ENCODE peak calls at places on chromosomes 5 and 9, in five cellular contexts. One of them, this sample, is unnamed.

GRCh38 chr9:34623386-34624235 is 3.3 kb upstream of the DCTN3 start:
- DNase-seq in psoas muscle: no peak
- DNase-seq in tibial artery: no peak
- DNase-seq in suprapubic skin: no peak
- DNase-seq in IMR-90: no peak
- DNase-seq in this sample: no peak

GRCh38 chr5:116824751-116825438 is 250.3 kb upstream of the SEMA6A start:
- DNase-seq in IMR-90: no peak
- DNase-seq in tibial artery: no peak
- DNase-seq in psoas muscle: no peak
- DNase-seq in suprapubic skin: no peak
- DNase-seq in this sample: no peak

GRCh38 chr9:34611251-34611810 is 566 bp downstream of the RPP25L start:
- DNase-seq in IMR-90: no peak
- DNase-seq in suprapubic skin: no peak
- DNase-seq in psoas muscle: no peak
- DNase-seq in tibial artery: no peak
- DNase-seq in this sample: no peak

GRCh38 chr9:95316794-95317118 is 753 bp downstream of the FANCC start:
- DNase-seq in suprapubic skin: peak; percentile 81
- DNase-seq in tibial artery: peak; percentile 50
- DNase-seq in IMR-90: peak; percentile 50
- DNase-seq in psoas muscle: peak; percentile 63
- DNase-seq in this sample: peak; percentile 77

GRCh38 chr5:32298056-32298420 is 14.7 kb downstream of the MTMR12 start:
- DNase-seq in suprapubic skin: no peak
- DNase-seq in IMR-90: no peak
- DNase-seq in tibial artery: no peak
- DNase-seq in psoas muscle: no peak
- DNase-seq in this sample: no peak

GRCh38 chr5:97498657-97499056 is 315.6 kb upstream of the RIOK2 start:
- DNase-seq in IMR-90: no peak
- DNase-seq in psoas muscle: no peak
- DNase-seq in tibial artery: no peak
- DNase-seq in suprapubic skin: no peak
- DNase-seq in this sample: no peak

GRCh38 chr9:5622019-5622418 is 6.9 kb upstream of the RIC1 start:
- DNase-seq in psoas muscle: no peak
- DNase-seq in suprapubic skin: no peak
- DNase-seq in tibial artery: no peak
- DNase-seq in IMR-90: peak; percentile 91
- DNase-seq in this sample: no peak

GRCh38 chr9:589723-590122 is 251.8 kb upstream of the DMRT1 start:
- DNase-seq in psoas muscle: no peak
- DNase-seq in tibial artery: no peak
- DNase-seq in IMR-90: peak; percentile 31
- DNase-seq in suprapubic skin: no peak
- DNase-seq in this sample: no peak

GRCh38 chr5:111755264-111755941 is 1.6 kb downstream of the NREP start:
- DNase-seq in suprapubic skin: no peak
- DNase-seq in IMR-90: no peak
- DNase-seq in tibial artery: no peak
- DNase-seq in psoas muscle: no peak
- DNase-seq in this sample: no peak

DNA sequence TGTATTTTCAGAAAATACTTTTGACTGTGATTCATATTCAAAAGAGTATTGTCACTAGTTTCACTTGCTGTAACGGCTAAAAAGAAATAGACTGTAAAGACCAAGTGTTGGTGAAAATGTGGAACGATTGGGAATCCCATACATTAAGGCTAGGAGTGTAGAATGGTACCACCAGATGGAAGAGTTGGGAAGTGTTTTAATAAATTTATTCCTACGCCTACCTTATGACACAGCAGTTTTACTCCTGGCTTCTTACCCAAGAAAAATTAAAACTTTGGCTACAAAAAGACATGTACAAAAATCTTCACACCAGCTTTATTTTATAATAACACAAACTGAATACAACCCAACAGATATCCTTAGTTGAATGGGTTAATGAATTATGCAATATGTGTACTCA is 256.2 kb downstream of the TAF11L14 start:
- DNase-seq in suprapubic skin: no peak
- DNase-seq in psoas muscle: no peak
- DNase-seq in tibial artery: no peak
- DNase-seq in IMR-90: no peak
- DNase-seq in this sample: no peak
- TF ChIP-seq CTCF in suprapubic skin: no peak
- TF ChIP-seq CTCF in psoas muscle: no peak
- TF ChIP-seq CTCF in tibial artery: no peak
- TF ChIP-seq CTCF in IMR-90: no peak
- TF ChIP-seq CTCF in this sample: no peak

DNA sequence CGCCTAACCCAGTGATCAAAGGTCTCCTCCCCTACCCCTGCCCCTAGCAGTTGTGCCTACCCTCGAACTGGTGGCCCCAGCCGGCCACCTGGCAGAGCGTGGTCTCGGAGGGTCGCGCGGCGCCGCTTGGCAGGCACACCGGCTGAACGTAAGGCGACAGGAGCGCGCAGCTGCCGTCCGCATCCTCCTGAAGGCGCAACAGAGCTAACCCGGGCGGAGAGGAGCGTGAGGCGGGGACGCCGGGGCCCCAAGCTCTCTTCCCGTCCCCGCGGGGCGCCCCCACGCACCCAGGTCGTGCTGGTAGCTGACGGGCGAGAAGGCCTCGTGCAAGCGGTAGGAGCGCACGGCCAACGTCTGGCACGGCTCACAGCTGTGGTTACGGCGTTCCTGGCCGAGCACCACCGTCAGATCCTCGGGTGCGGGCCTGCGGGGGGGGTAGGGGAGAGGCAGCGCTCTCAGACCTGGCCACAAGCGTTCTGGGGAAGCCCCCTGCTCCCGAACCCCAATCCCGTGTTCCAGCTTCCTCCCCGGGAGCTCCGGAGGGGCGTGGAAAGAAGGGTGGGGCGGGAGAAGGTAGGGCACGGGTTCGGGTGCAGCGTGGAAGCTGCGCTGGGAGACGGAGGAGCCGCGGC is 2.8 kb upstream of the PFN3 start:
- DNase-seq in IMR-90: peak; percentile 12
- DNase-seq in suprapubic skin: no peak
- DNase-seq in psoas muscle: peak; percentile 28
- DNase-seq in tibial artery: no peak
- DNase-seq in this sample: peak; percentile 70
- TF ChIP-seq CTCF in IMR-90: no peak
- TF ChIP-seq CTCF in suprapubic skin: no peak
- TF ChIP-seq CTCF in psoas muscle: no peak
- TF ChIP-seq CTCF in tibial artery: no peak
- TF ChIP-seq CTCF in this sample: peak; percentile 3

GRCh38 chr5:151449288-151449687 is 1.9 kb downstream of the SLC36A1 start:
- DNase-seq in IMR-90: no peak
- DNase-seq in tibial artery: no peak
- DNase-seq in suprapubic skin: no peak
- DNase-seq in psoas muscle: no peak
- DNase-seq in this sample: no peak

GRCh38 chr5:151447174-151448037 is at the start of gene SLC36A1:
- DNase-seq in psoas muscle: peak; percentile 94
- DNase-seq in IMR-90: peak; percentile 86
- DNase-seq in tibial artery: peak; percentile 94
- DNase-seq in suprapubic skin: peak; percentile 98
- DNase-seq in this sample: peak; percentile 90

GRCh38 chr5:151449836-151450235 is 2.4 kb downstream of the SLC36A1 start:
- DNase-seq in IMR-90: no peak
- DNase-seq in suprapubic skin: no peak
- DNase-seq in psoas muscle: no peak
- DNase-seq in tibial artery: no peak
- DNase-seq in this sample: no peak

GRCh38 chr5:151450605-151451004 is 3.2 kb downstream of the SLC36A1 start:
- DNase-seq in tibial artery: no peak
- DNase-seq in suprapubic skin: no peak
- DNase-seq in IMR-90: peak; percentile 16
- DNase-seq in psoas muscle: no peak
- DNase-seq in this sample: no peak

DNA sequence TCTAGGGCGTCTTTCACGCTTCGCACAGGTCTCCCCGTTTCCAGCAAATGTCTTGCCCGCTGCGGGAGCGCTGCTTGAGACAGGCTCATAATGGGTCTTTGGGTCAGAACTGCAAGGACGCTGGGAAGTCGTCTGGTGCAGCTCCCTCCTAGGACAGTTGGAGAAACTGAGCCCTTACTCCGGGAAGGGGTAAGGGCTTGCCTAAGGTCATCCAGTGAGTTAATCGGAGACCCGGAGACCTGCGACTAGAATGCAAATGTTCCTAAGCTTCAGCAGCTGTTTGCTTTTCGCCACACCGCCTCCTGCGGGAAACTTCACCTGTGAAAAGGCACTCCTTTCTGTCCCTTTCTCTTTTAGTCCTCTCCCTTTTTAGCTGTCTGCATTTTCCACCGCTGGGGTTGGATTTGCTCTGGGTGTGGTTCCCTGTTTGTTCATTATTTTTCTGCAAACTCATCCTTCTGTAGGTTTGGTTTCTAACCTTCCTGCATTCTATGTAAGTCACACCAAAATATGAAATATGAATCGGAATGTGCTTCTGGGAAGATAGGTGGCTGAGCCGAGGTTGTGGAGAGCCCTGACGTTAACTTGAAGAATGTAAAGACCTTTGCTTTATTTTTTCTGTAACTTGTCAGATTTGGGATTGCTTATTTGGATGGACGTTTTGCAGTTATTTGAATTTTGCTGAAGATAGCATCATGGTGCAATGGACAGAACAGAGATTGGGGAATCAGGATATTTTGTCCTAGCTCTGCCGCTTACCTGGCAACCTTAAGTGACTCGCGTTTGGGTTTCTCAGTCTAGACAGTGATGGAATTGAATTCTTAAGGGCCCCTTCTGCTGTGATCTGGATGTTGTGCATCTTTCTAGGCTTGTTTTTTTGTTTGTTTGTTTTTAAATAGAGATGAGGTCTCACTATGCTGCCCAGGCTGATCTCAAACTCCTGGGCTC is 909 bp downstream of the SLC36A1 start:
- DNase-seq in tibial artery: no peak
- DNase-seq in suprapubic skin: no peak
- DNase-seq in IMR-90: no peak
- DNase-seq in psoas muscle: no peak
- DNase-seq in this sample: no peak
- TF ChIP-seq CTCF in tibial artery: no peak
- TF ChIP-seq CTCF in suprapubic skin: no peak
- TF ChIP-seq CTCF in IMR-90: no peak
- TF ChIP-seq CTCF in psoas muscle: no peak
- TF ChIP-seq CTCF in this sample: no peak

GRCh38 chr5:110054240-110054639 is 364.5 kb downstream of the MAN2A1 start:
- DNase-seq in tibial artery: peak; percentile 54
- DNase-seq in suprapubic skin: no peak
- DNase-seq in IMR-90: peak; percentile 21
- DNase-seq in psoas muscle: no peak
- DNase-seq in this sample: no peak
- TF ChIP-seq CTCF in tibial artery: no peak
- TF ChIP-seq CTCF in suprapubic skin: no peak
- TF ChIP-seq CTCF in IMR-90: no peak
- TF ChIP-seq CTCF in psoas muscle: no peak
- TF ChIP-seq CTCF in this sample: no peak

DNA sequence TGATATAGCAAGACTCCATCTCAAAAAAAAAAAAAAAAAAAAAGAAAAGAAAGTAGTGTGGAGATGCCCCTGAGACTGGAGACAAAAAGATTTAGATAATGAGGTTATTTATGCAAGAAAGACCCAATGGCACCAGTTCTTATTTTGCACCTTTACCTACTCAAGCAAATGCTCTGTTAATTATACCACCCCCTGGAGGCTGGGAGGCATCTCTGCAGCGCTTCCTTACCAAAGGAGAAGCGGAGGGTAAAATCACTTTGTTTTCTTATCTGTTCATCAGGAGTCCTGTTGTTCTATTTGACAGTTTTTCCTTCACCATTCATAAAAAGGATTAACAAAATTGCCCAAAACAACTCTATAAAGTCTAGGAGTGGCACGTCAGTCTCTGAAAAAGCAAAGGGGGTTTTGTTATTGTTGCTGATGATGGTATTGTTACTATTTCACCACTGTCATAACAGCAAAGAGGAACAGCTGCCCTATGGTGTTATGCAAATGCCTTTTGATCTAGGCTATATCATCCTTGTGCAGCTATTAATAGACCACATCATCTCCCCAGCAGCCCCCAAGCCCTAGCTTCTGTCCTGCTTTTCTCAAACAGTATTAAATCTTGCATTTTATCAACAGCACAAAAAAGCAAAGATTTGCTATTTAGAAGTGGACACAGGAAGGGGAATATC is 174.0 kb downstream of the PALM2AKAP2 start:
- DNase-seq in tibial artery: no peak
- DNase-seq in IMR-90: no peak
- DNase-seq in suprapubic skin: no peak
- DNase-seq in psoas muscle: no peak
- DNase-seq in this sample: no peak
- TF ChIP-seq CTCF in tibial artery: no peak
- TF ChIP-seq CTCF in IMR-90: no peak
- TF ChIP-seq CTCF in suprapubic skin: no peak
- TF ChIP-seq CTCF in psoas muscle: no peak
- TF ChIP-seq CTCF in this sample: peak; percentile 26

GRCh38 chr5:65624570-65625555 is at the start of the genes SHLD3 and TRAPPC13:
- DNase-seq in IMR-90: peak; percentile 85
- DNase-seq in psoas muscle: peak; percentile 79
- DNase-seq in tibial artery: peak; percentile 87
- DNase-seq in suprapubic skin: peak; percentile 85
- DNase-seq in this sample: peak; percentile 64
- TF ChIP-seq CTCF in IMR-90: no peak
- TF ChIP-seq CTCF in psoas muscle: peak; percentile 6
- TF ChIP-seq CTCF in tibial artery: no peak
- TF ChIP-seq CTCF in suprapubic skin: peak; percentile 3
- TF ChIP-seq CTCF in this sample: no peak

GRCh38 chr5:9156282-9156681 is 389.6 kb downstream of the SEMA5A start:
- DNase-seq in psoas muscle: peak; percentile 27
- DNase-seq in IMR-90: peak; percentile 83
- DNase-seq in suprapubic skin: peak; percentile 82
- DNase-seq in tibial artery: peak; percentile 31
- DNase-seq in this sample: peak; percentile 33
- TF ChIP-seq CTCF in psoas muscle: peak; percentile 11
- TF ChIP-seq CTCF in IMR-90: peak; percentile 73
- TF ChIP-seq CTCF in suprapubic skin: no peak
- TF ChIP-seq CTCF in tibial artery: peak; percentile 24
- TF ChIP-seq CTCF in this sample: peak; percentile 58

GRCh38 chr9:121838757-121839669 is 187.6 kb downstream of the DAB2IP start:
- DNase-seq in IMR-90: no peak
- DNase-seq in tibial artery: no peak
- DNase-seq in psoas muscle: no peak
- DNase-seq in suprapubic skin: no peak
- DNase-seq in this sample: no peak
- TF ChIP-seq CTCF in IMR-90: no peak
- TF ChIP-seq CTCF in tibial artery: no peak
- TF ChIP-seq CTCF in psoas muscle: no peak
- TF ChIP-seq CTCF in suprapubic skin: no peak
- TF ChIP-seq CTCF in this sample: no peak

GRCh38 chr5:87069974-87070608 is 197.6 kb upstream of the RASA1 start:
- DNase-seq in IMR-90: peak; percentile 77
- DNase-seq in suprapubic skin: no peak
- DNase-seq in psoas muscle: no peak
- DNase-seq in tibial artery: peak; percentile 34
- DNase-seq in this sample: peak; percentile 31
- TF ChIP-seq CTCF in IMR-90: peak; percentile 74
- TF ChIP-seq CTCF in suprapubic skin: no peak
- TF ChIP-seq CTCF in psoas muscle: peak; percentile 28
- TF ChIP-seq CTCF in tibial artery: peak; percentile 48
- TF ChIP-seq CTCF in this sample: peak; percentile 53

GRCh38 chr9:15135167-15135792 is 171.7 kb downstream of the TTC39B start:
- DNase-seq in psoas muscle: peak; percentile 19
- DNase-seq in IMR-90: peak; percentile 69
- DNase-seq in suprapubic skin: no peak
- DNase-seq in tibial artery: peak; percentile 54
- DNase-seq in this sample: peak; percentile 50
- TF ChIP-seq CTCF in psoas muscle: peak; percentile 91
- TF ChIP-seq CTCF in IMR-90: peak; percentile 79
- TF ChIP-seq CTCF in suprapubic skin: peak; percentile 60
- TF ChIP-seq CTCF in tibial artery: peak; percentile 94
- TF ChIP-seq CTCF in this sample: peak; percentile 81